ENCODE peak calls at places on chromosomes 13 and 19, in eight cellular contexts. One of them, this sample, is unnamed. For H3K4me1, the result is how much of the 10 kb centered on the place peaks cover.

GRCh38 chr13:42043676-42044075 is 4.8 kb upstream of the DGKH start:
- DNase-seq in tibial artery: no peak
- DNase-seq in stomach: no peak
- DNase-seq in H9: no peak
- DNase-seq in upper lobe of left lung: no peak
- DNase-seq in Peyer's patch: no peak
- DNase-seq in PC-9: no peak
- DNase-seq in HCT116: no peak
- DNase-seq in this sample: no peak

GRCh38 chr19:49064768-49065611 is at the start of gene NTF4:
- DNase-seq in H9: peak
- DNase-seq in Peyer's patch: no peak
- DNase-seq in PC-9: peak
- DNase-seq in HCT116: no peak
- DNase-seq in stomach: peak
- DNase-seq in upper lobe of left lung: peak
- DNase-seq in tibial artery: no peak
- DNase-seq in this sample: no peak

GRCh38 chr19:33392341-33393285 is 19.1 kb downstream of the CEBPG start:
- DNase-seq in stomach: peak
- DNase-seq in H9: no peak
- DNase-seq in PC-9: no peak
- DNase-seq in HCT116: no peak
- DNase-seq in Peyer's patch: no peak
- DNase-seq in tibial artery: peak
- DNase-seq in upper lobe of left lung: no peak
- DNase-seq in this sample: peak

GRCh38 chr13:62290542-62290941 is 874.9 kb upstream of the PCDH20 start:
- DNase-seq in stomach: no peak
- DNase-seq in Peyer's patch: no peak
- DNase-seq in PC-9: no peak
- DNase-seq in upper lobe of left lung: no peak
- DNase-seq in HCT116: no peak
- DNase-seq in H9: no peak
- DNase-seq in tibial artery: no peak
- DNase-seq in this sample: no peak

GRCh38 chr13:107866007-107866665 is 349.2 kb downstream of the LIG4 start:
- DNase-seq in H9: peak
- DNase-seq in tibial artery: no peak
- DNase-seq in PC-9: peak
- DNase-seq in Peyer's patch: no peak
- DNase-seq in HCT116: no peak
- DNase-seq in stomach: no peak
- DNase-seq in upper lobe of left lung: peak
- DNase-seq in this sample: no peak

GRCh38 chr19:38736036-38736412 is 8.2 kb downstream of the CAPN12 start:
- DNase-seq in tibial artery: peak
- DNase-seq in HCT116: no peak
- DNase-seq in H9: peak
- DNase-seq in upper lobe of left lung: peak
- DNase-seq in stomach: peak
- DNase-seq in Peyer's patch: peak
- DNase-seq in PC-9: peak
- DNase-seq in this sample: peak

GRCh38 chr19:2059422-2060201 is 8.6 kb upstream of the MKNK2 start:
- DNase-seq in stomach: peak
- DNase-seq in H9: no peak
- DNase-seq in PC-9: peak
- DNase-seq in HCT116: peak
- DNase-seq in tibial artery: peak
- DNase-seq in Peyer's patch: no peak
- DNase-seq in upper lobe of left lung: peak
- DNase-seq in this sample: no peak

GRCh38 chr19:18104793-18105131 is 7.2 kb downstream of the MAST3 start:
- DNase-seq in PC-9: no peak
- DNase-seq in Peyer's patch: no peak
- DNase-seq in H9: no peak
- DNase-seq in stomach: no peak
- DNase-seq in upper lobe of left lung: no peak
- DNase-seq in tibial artery: no peak
- DNase-seq in HCT116: no peak
- DNase-seq in this sample: no peak

GRCh38 chr19:40585241-40585640 is 8.6 kb downstream of the SHKBP1 start:
- DNase-seq in stomach: no peak
- DNase-seq in Peyer's patch: no peak
- DNase-seq in HCT116: no peak
- DNase-seq in H9: no peak
- DNase-seq in upper lobe of left lung: no peak
- DNase-seq in tibial artery: no peak
- DNase-seq in PC-9: no peak
- DNase-seq in this sample: no peak

GRCh38 chr13:47680752-47681151 is 320.3 kb downstream of the SUCLA2 start:
- DNase-seq in PC-9: no peak
- DNase-seq in HCT116: no peak
- DNase-seq in H9: no peak
- DNase-seq in upper lobe of left lung: no peak
- DNase-seq in Peyer's patch: no peak
- DNase-seq in stomach: no peak
- DNase-seq in tibial artery: no peak
- DNase-seq in this sample: no peak

GRCh38 chr13:45718063-45718462 is 15.9 kb downstream of the CBY2 start:
- DNase-seq in stomach: no peak
- DNase-seq in tibial artery: no peak
- DNase-seq in upper lobe of left lung: no peak
- DNase-seq in H9: peak
- DNase-seq in PC-9: no peak
- DNase-seq in HCT116: peak
- DNase-seq in Peyer's patch: no peak
- DNase-seq in this sample: no peak

GRCh38 chr19:11321206-11322126 is 18.0 kb downstream of the RAB3D start:
- DNase-seq in Peyer's patch: no peak
- DNase-seq in HCT116: no peak
- DNase-seq in H9: no peak
- DNase-seq in stomach: no peak
- DNase-seq in PC-9: no peak
- DNase-seq in tibial artery: no peak
- DNase-seq in upper lobe of left lung: no peak
- DNase-seq in this sample: no peak

GRCh38 chr19:51224163-51224641 is 678 bp upstream of the CD33 start:
- DNase-seq in upper lobe of left lung: no peak
- DNase-seq in HCT116: no peak
- DNase-seq in Peyer's patch: no peak
- DNase-seq in tibial artery: no peak
- DNase-seq in stomach: no peak
- DNase-seq in PC-9: no peak
- DNase-seq in H9: no peak
- DNase-seq in this sample: no peak

GRCh38 chr13:66723606-66724005 is 506.5 kb downstream of the PCDH9 start:
- DNase-seq in H9: no peak
- DNase-seq in Peyer's patch: no peak
- DNase-seq in upper lobe of left lung: no peak
- DNase-seq in PC-9: no peak
- DNase-seq in stomach: no peak
- DNase-seq in HCT116: no peak
- DNase-seq in tibial artery: no peak
- DNase-seq in this sample: no peak

GRCh38 chr13:46593403-46593802 is 40.4 kb downstream of the LRCH1 start:
- DNase-seq in tibial artery: no peak
- DNase-seq in upper lobe of left lung: no peak
- DNase-seq in HCT116: no peak
- DNase-seq in stomach: no peak
- DNase-seq in H9: no peak
- DNase-seq in Peyer's patch: peak
- DNase-seq in PC-9: no peak
- DNase-seq in this sample: no peak

GRCh38 chr13:48072787-48073186 is 22.1 kb downstream of the MED4 start:
- DNase-seq in H9: no peak
- DNase-seq in HCT116: no peak
- DNase-seq in Peyer's patch: no peak
- DNase-seq in tibial artery: no peak
- DNase-seq in upper lobe of left lung: no peak
- DNase-seq in PC-9: no peak
- DNase-seq in stomach: no peak
- DNase-seq in this sample: no peak

GRCh38 chr19:33734913-33735312 is 61.8 kb upstream of the KCTD15 start:
- DNase-seq in tibial artery: no peak
- DNase-seq in Peyer's patch: no peak
- DNase-seq in HCT116: no peak
- DNase-seq in PC-9: no peak
- DNase-seq in stomach: no peak
- DNase-seq in H9: no peak
- DNase-seq in upper lobe of left lung: no peak
- DNase-seq in this sample: no peak

GRCh38 chr19:8180018-8180417 is 29.2 kb upstream of the CERS4 start:
- DNase-seq in Peyer's patch: no peak
- DNase-seq in tibial artery: no peak
- DNase-seq in HCT116: no peak
- DNase-seq in PC-9: no peak
- DNase-seq in upper lobe of left lung: no peak
- DNase-seq in stomach: peak
- DNase-seq in H9: no peak
- DNase-seq in this sample: no peak

GRCh38 chr13:73399347-73400216 is 340.8 kb downstream of the KLF5 start:
- DNase-seq in stomach: peak
- DNase-seq in PC-9: peak
- DNase-seq in HCT116: no peak
- DNase-seq in tibial artery: no peak
- DNase-seq in H9: no peak
- DNase-seq in upper lobe of left lung: no peak
- DNase-seq in Peyer's patch: no peak
- DNase-seq in this sample: no peak

DNA sequence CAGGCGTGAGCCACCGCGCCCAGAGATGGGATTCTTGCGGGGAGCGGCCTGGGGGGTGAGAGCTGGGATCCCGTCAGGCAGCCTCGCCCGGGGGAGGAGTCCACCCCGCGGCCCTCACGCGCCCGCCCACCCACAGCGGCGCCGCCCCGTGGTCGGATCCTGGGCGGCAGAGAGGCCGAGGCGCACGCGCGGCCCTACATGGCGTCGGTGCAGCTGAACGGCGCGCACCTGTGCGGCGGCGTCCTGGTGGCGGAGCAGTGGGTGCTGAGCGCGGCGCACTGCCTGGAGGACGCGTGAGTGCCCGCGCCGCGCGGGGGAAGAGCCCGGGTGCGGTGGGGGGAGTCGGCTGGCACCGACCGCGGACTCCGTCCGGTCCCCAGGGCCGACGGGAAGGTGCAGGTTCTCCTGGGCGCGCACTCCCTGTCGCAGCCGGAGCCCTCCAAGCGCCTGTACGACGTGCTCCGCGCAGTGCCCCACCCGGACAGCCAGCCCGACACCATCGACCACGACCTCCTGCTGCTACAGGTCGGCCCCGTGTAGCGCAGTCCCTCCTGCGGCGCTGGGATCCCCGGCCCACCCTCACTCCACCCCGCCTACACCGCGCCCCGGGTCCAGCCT is 1.1 kb downstream of the CFD start:
- DNase-seq in stomach: peak
- DNase-seq in tibial artery: peak
- DNase-seq in Peyer's patch: peak
- DNase-seq in HCT116: peak
- DNase-seq in upper lobe of left lung: peak
- DNase-seq in H9: no peak
- DNase-seq in PC-9: peak
- DNase-seq in this sample: peak
- TF ChIP-seq CTCF in stomach: no peak
- TF ChIP-seq CTCF in tibial artery: no peak
- TF ChIP-seq CTCF in Peyer's patch: peak
- TF ChIP-seq CTCF in HCT116: no peak
- TF ChIP-seq CTCF in upper lobe of left lung: peak
- TF ChIP-seq CTCF in H9: peak
- TF ChIP-seq CTCF in PC-9: no peak
- TF ChIP-seq CTCF in this sample: peak

DNA sequence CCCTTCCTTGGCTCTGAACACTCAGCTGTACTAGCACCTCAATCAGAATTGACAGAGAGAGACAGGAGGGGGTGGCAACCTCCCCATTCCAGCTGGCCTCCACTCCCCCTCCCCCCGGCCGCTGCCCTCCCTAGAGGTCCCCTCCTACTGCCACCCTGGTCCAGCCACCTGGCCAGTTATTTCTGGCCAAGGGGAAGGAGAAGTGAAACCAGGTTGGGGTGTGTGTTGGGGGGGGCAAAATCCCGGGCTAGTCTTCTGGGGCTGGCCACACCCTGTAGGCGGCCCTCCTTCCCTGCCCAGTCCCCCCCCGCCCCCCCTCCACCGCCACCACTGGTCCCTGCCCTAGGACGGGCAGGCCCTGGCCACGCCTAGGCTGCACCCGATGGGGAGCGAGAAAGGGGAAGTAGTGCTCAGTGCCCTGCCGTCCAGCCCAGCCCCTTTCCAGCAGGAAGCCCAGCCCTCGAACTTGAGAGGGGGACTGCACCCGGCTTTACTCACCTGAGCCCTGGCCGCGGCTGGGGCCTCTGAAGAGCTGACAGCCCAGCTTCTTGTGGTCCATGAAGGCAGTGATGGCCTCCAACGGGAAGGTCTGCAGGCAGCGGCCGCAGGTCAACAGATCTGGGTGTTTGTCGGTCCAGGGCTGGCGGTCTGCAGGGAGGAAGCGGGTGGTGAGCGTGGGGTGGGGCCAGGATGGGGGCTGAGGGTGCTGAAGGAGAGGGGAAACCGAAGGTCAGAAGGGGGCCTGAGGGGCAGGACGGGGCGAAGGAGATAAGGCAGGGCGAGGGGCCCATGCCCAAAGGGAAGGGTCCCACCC is 856 bp downstream of the ZNF296 start:
- DNase-seq in H9: peak
- DNase-seq in upper lobe of left lung: peak
- DNase-seq in Peyer's patch: peak
- DNase-seq in HCT116: peak
- DNase-seq in tibial artery: peak
- DNase-seq in stomach: peak
- DNase-seq in PC-9: peak
- DNase-seq in this sample: peak
- H3K4me1 ChIP-seq in H9: under half
- H3K4me1 ChIP-seq in upper lobe of left lung: under half
- H3K4me1 ChIP-seq in Peyer's patch: under half
- H3K4me1 ChIP-seq in HCT116: under half
- H3K4me1 ChIP-seq in tibial artery: under half
- H3K4me1 ChIP-seq in stomach: under half
- H3K4me1 ChIP-seq in PC-9: under half
- H3K4me1 ChIP-seq in this sample: under half

DNA sequence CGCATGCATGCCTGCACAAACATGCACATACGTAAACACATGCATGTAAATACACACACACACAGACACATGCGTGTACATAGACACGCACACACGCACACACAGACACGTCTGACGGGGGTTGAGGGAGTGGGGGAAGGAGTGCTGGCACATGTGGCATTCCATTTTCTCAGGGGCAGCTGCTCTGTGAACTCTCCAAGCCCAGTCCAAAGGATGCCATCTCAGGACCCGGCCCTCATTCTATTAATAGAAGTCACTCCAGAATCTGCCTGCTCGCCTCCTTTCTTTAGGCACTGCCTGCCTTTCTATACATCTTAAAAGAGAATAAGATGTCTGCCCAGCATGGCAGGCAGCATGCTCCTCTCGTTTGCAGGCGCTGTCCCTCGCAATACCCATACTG is 5.3 kb downstream of the ARHGEF7 start:
- DNase-seq in stomach: no peak
- DNase-seq in tibial artery: no peak
- DNase-seq in upper lobe of left lung: no peak
- DNase-seq in PC-9: no peak
- DNase-seq in Peyer's patch: no peak
- DNase-seq in H9: no peak
- DNase-seq in HCT116: no peak
- DNase-seq in this sample: no peak
- H3K27ac ChIP-seq in stomach: no peak
- H3K27ac ChIP-seq in tibial artery: peak
- H3K27ac ChIP-seq in upper lobe of left lung: no peak
- H3K27ac ChIP-seq in PC-9: no peak
- H3K27ac ChIP-seq in Peyer's patch: no peak
- H3K27ac ChIP-seq in H9: no peak
- H3K27ac ChIP-seq in HCT116: no peak
- H3K27ac ChIP-seq in this sample: no peak

GRCh38 chr19:22533761-22534160 is 100.4 kb upstream of the ZNF492 start:
- DNase-seq in HCT116: no peak
- DNase-seq in upper lobe of left lung: no peak
- DNase-seq in stomach: no peak
- DNase-seq in H9: no peak
- DNase-seq in PC-9: no peak
- DNase-seq in tibial artery: no peak
- DNase-seq in Peyer's patch: no peak
- DNase-seq in this sample: no peak
- TF ChIP-seq CTCF in HCT116: no peak
- TF ChIP-seq CTCF in upper lobe of left lung: no peak
- TF ChIP-seq CTCF in stomach: no peak
- TF ChIP-seq CTCF in H9: no peak
- TF ChIP-seq CTCF in PC-9: no peak
- TF ChIP-seq CTCF in tibial artery: no peak
- TF ChIP-seq CTCF in Peyer's patch: no peak
- TF ChIP-seq CTCF in this sample: no peak

This sample was measured in left ventricle myocardium inferior.